ENCODE peak calls at places on chromosome 6, in nine cellular contexts. Q is lower leg skin; A is smooth muscle cell of the brain vasculature; B is globus pallidus; T is ACHN; D is effector CD4-positive, alpha-beta T cell; W is activated T-cell treated with anti-CD3 and anti-CD28 coated beads, Interleukin-2, amount 50 U/mL, for 1 hour; L is NCI-H2029; E is ascending aorta. I is an unnamed sample.

GRCh38 chr6:35497571-35498406 is 910 bp upstream of the TEAD3 start:
- DNase-seq in Q (peak), A (no peak), B (no peak), T (peak), D (peak), W (peak), L (no peak), E (peak), I (peak)

GRCh38 chr6:111926731-111927302 is 53.6 kb upstream of the FYN start:
- DNase-seq in Q (no peak), A (no peak), B (no peak), T (no peak), D (no peak), W (no peak), L (peak), E (no peak), I (no peak)

GRCh38 chr6:40950986-40951730 is 87.9 kb downstream of the UNC5CL start:
- DNase-seq in Q (no peak), A (no peak), B (no peak), T (peak), D (no peak), W (no peak), L (no peak), E (no peak), I (no peak)

GRCh38 chr6:3324262-3324942 is 65.7 kb downstream of the PSMG4 start:
- DNase-seq in Q (peak), A (no peak), B (peak), T (peak), D (no peak), W (no peak), L (no peak), E (no peak), I (peak)

GRCh38 chr6:104404377-104404776 is 455.3 kb downstream of the HACE1 start:
- DNase-seq in Q (no peak), A (no peak), B (no peak), T (no peak), D (no peak), W (no peak), L (no peak), E (no peak), I (no peak)

GRCh38 chr6:77341058-77341986 is 122.0 kb downstream of the HTR1B start:
- DNase-seq in Q (no peak), A (no peak), B (no peak), T (no peak), D (no peak), W (no peak), L (no peak), E (no peak), I (no peak)

GRCh38 chr6:79868098-79868722 is 79.1 kb downstream of the ELOVL4 start:
- DNase-seq in Q (no peak), A (peak), B (peak), T (peak), D (no peak), W (no peak), L (peak), E (no peak), I (no peak)

GRCh38 chr6:110042670-110043296 is 64.7 kb downstream of the GPR6 start:
- DNase-seq in Q (peak), A (no peak), B (no peak), T (no peak), D (no peak), W (no peak), L (no peak), E (no peak), I (no peak)

GRCh38 chr6:106181664-106182418 is 95.7 kb downstream of the PRDM1 start:
- DNase-seq in Q (no peak), A (no peak), B (no peak), T (no peak), D (no peak), W (no peak), L (no peak), E (no peak), I (no peak)

GRCh38 chr6:98384766-98385165 is 449.6 kb upstream of the POU3F2 start:
- DNase-seq in Q (no peak), A (no peak), B (peak), T (no peak), D (no peak), W (no peak), L (no peak), E (no peak), I (no peak)

GRCh38 chr6:63529498-63529897 is 42.8 kb upstream of the LOC128125822 start:
- DNase-seq in Q (no peak), A (no peak), B (no peak), T (no peak), D (no peak), W (no peak), L (no peak), E (no peak), I (no peak)

GRCh38 chr6:129536271-129536670 is 173.7 kb downstream of the ARHGAP18 start:
- DNase-seq in Q (no peak), A (no peak), B (no peak), T (no peak), D (no peak), W (no peak), L (no peak), E (no peak), I (no peak)

GRCh38 chr6:87066449-87067288 is 28.2 kb downstream of the CGA start:
- DNase-seq in Q (no peak), A (peak), B (peak), T (peak), D (no peak), W (no peak), L (peak), E (no peak), I (no peak)